ENCODE peak calls at places on chromosomes 3 and 15, in seven cellular contexts. A is NCI-H774, L is MV-4-11, Q is tibial artery, P is neural progenitor cell, C is AG09319, N is glutamatergic neuron. H is an unnamed sample.

GRCh38 chr15:41585140-41586047 is 26.4 kb downstream of the TYRO3 start:
- DNase-seq in L (peak; percentile 49), P (peak; percentile 69), Q (no peak), A (no peak), C (peak; percentile 8), N (peak; percentile 56), H (peak; percentile 81)

GRCh38 chr3:131564812-131565211 is 62.0 kb upstream of the MRPL3 start:
- DNase-seq in N (no peak), Q (no peak), A (no peak), L (no peak), C (no peak), P (no peak), H (no peak)

GRCh38 chr3:105139851-105140560 is 226.7 kb upstream of the ALCAM start:
- DNase-seq in P (no peak), N (no peak), A (no peak), L (peak; percentile 94), C (no peak), Q (no peak), H (no peak)

GRCh38 chr3:2097641-2098191 is 950 bp upstream of the CNTN4 start:
- DNase-seq in A (no peak), Q (no peak), C (no peak), P (peak; percentile 52), N (peak; percentile 18), L (peak; percentile 10), H (no peak)

GRCh38 chr15:25242957-25243799 is 195.6 kb downstream of the UBE3A start:
- DNase-seq in P (no peak), N (peak; percentile 6), L (no peak), A (no peak), C (no peak), Q (peak; percentile 12), H (no peak)

GRCh38 chr15:36589971-36590370 is 10.5 kb downstream of the CDIN1 start:
- DNase-seq in A (no peak), N (no peak), L (no peak), C (no peak), Q (no peak), P (no peak), H (no peak)

GRCh38 chr3:62238431-62238830 is 134.9 kb downstream of the FEZF2 start:
- DNase-seq in L (no peak), A (no peak), N (no peak), C (no peak), Q (no peak), P (no peak), H (no peak)

GRCh38 chr3:57199895-57200297 is at the start of gene HESX1:
- DNase-seq in C (no peak), Q (no peak), P (peak; percentile 89), L (no peak), A (no peak), N (no peak), H (peak; percentile 91)

GRCh38 chr3:133367956-133368355 is 31.9 kb upstream of the BFSP2 start:
- DNase-seq in C (no peak), Q (no peak), L (no peak), N (no peak), A (no peak), P (no peak), H (no peak)